ENCODE peak calls at places on chromosome 9, in nine cellular contexts. H is brain microvascular endothelial cell; V is cardiac muscle cell; Q is astrocyte of the spinal cord; C is GM03348; K is epithelial cell of esophagus; U is C1 segment of cervical spinal cord; X is NCI-H1048; Z is stimulated activated CD8-positive, alpha-beta memory T cell treated with anti-CD3 and anti-CD28 coated beads, Interleukin-12 subunit alpha, Interleukin-12 subunit beta, amount 100 ng/mL, for 4 hours. R is an unnamed sample.

GRCh38 chr9:117464941-117465616 is 50.2 kb upstream of the ASTN2 start:
- DNase-seq in H (no peak), V (no peak), Q (no peak), C (no peak), K (no peak), U (peak; percentile 51), X (no peak), Z (no peak), R (no peak)

GRCh38 chr9:4844031-4844430 is 51.3 kb downstream of the RCL1 start:
- DNase-seq in H (no peak), V (no peak), Q (no peak), C (no peak), K (no peak), U (no peak), X (no peak), Z (no peak), R (no peak)

GRCh38 chr9:99092643-99093491 is 12.0 kb upstream of the TGFBR1 start:
- DNase-seq in H (no peak), V (no peak), Q (no peak), C (no peak), K (no peak), U (no peak), X (no peak), Z (no peak), R (no peak)

GRCh38 chr9:114246558-114246957 is 76.3 kb upstream of the ORM1 start:
- DNase-seq in H (no peak), V (no peak), Q (no peak), C (no peak), K (no peak), U (no peak), X (no peak), Z (no peak), R (no peak)

GRCh38 chr9:78437721-78438610 is 141.0 kb downstream of the PSAT1 start:
- DNase-seq in H (no peak), V (no peak), Q (no peak), C (no peak), K (no peak), U (no peak), X (no peak), Z (no peak), R (no peak)

GRCh38 chr9:116080561-116080960 is 73.0 kb upstream of the PAPPA start:
- DNase-seq in H (no peak), V (no peak), Q (no peak), C (no peak), K (no peak), U (no peak), X (no peak), Z (no peak), R (no peak)

GRCh38 chr9:92609142-92609500 is 60.8 kb downstream of the IPPK start:
- DNase-seq in H (no peak), V (peak; percentile 29), Q (no peak), C (peak; percentile 43), K (no peak), U (no peak), X (no peak), Z (no peak), R (no peak)

GRCh38 chr9:120186276-120186675 is 393.7 kb downstream of the CDK5RAP2 start:
- DNase-seq in H (no peak), V (no peak), Q (no peak), C (no peak), K (no peak), U (no peak), X (no peak), Z (no peak), R (no peak)

GRCh38 chr9:133763272-133764183 is 25.4 kb upstream of the SARDH start:
- DNase-seq in H (peak; percentile 18), V (peak; percentile 40), Q (peak; percentile 14), C (no peak), K (no peak), U (no peak), X (no peak), Z (no peak), R (no peak)

GRCh38 chr9:110255417-110256141 is 728 bp downstream of the TXN start:
- DNase-seq in H (peak; percentile 39), V (peak; percentile 49), Q (peak; percentile 43), C (peak; percentile 62), K (peak; percentile 65), U (peak; percentile 59), X (no peak), Z (peak; percentile 19), R (peak; percentile 77)

GRCh38 chr9:81182421-81182820 is 506.9 kb downstream of the TLE1 start:
- DNase-seq in H (peak; percentile 80), V (peak; percentile 25), Q (peak; percentile 78), C (no peak), K (peak; percentile 57), U (no peak), X (no peak), Z (no peak), R (no peak)

GRCh38 chr9:108296056-108296455 is 559.7 kb downstream of the ACTL7B start:
- DNase-seq in H (peak; percentile 53), V (peak; percentile 40), Q (peak; percentile 79), C (peak; percentile 63), K (peak; percentile 79), U (no peak), X (no peak), Z (no peak), R (no peak)

GRCh38 chr9:126558051-126558665 is 55.6 kb upstream of the LMX1B start:
- DNase-seq in H (peak; percentile 6), V (peak; percentile 54), Q (peak; percentile 30), C (peak; percentile 87), K (peak; percentile 63), U (no peak), X (no peak), Z (peak; percentile 35), R (peak; percentile 75)

GRCh38 chr9:123548749-123549545 is 192.9 kb downstream of the CRB2 start:
- DNase-seq in H (no peak), V (peak; percentile 44), Q (no peak), C (no peak), K (no peak), U (no peak), X (no peak), Z (no peak), R (no peak)

GRCh38 chr9:133990366-133991210 is 1.5 kb downstream of the VAV2 start:
- DNase-seq in H (peak; percentile 51), V (peak; percentile 70), Q (peak; percentile 81), C (peak; percentile 85), K (peak; percentile 68), U (no peak), X (no peak), Z (no peak), R (peak; percentile 67)

GRCh38 chr9:120723547-120723946 is 9.3 kb upstream of the MEGF9 start:
- DNase-seq in H (peak; percentile 52), V (peak; percentile 87), Q (peak; percentile 72), C (peak; percentile 49), K (no peak), U (no peak), X (no peak), Z (no peak), R (no peak)

GRCh38 chr9:7173139-7173538 is 415.4 kb downstream of the KDM4C start:
- DNase-seq in H (no peak), V (no peak), Q (no peak), C (no peak), K (no peak), U (no peak), X (no peak), Z (no peak), R (no peak)

GRCh38 chr9:136700959-136701664 is 11.3 kb upstream of the DIPK1B start:
- DNase-seq in H (no peak), V (no peak), Q (no peak), C (no peak), K (peak; percentile 38), U (no peak), X (no peak), Z (peak; percentile 21), R (no peak)

GRCh38 chr9:78357165-78357873 is 60.4 kb downstream of the PSAT1 start:
- DNase-seq in H (no peak), V (no peak), Q (no peak), C (no peak), K (no peak), U (no peak), X (no peak), Z (no peak), R (no peak)

GRCh38 chr9:114836769-114837168 is 30.9 kb upstream of the TNFSF15 start:
- DNase-seq in H (no peak), V (no peak), Q (no peak), C (no peak), K (peak; percentile 19), U (no peak), X (no peak), Z (no peak), R (no peak)

GRCh38 chr9:20788526-20789421 is 104.7 kb downstream of the FOCAD start:
- DNase-seq in H (no peak), V (peak; percentile 58), Q (no peak), C (no peak), K (no peak), U (no peak), X (no peak), Z (no peak), R (no peak)

GRCh38 chr9:34566191-34566849 is 23.2 kb downstream of the CNTFR start:
- DNase-seq in H (no peak), V (no peak), Q (no peak), C (no peak), K (no peak), U (no peak), X (no peak), Z (no peak), R (no peak)

GRCh38 chr9:129026442-129027223 is 1.5 kb downstream of the SH3GLB2 start:
- DNase-seq in H (no peak), V (no peak), Q (peak; percentile 27), C (no peak), K (peak; percentile 46), U (no peak), X (no peak), Z (no peak), R (peak; percentile 92)

GRCh38 chr9:136668983-136669790 is 6.5 kb downstream of the EGFL7 start:
- DNase-seq in H (no peak), V (peak; percentile 33), Q (no peak), C (no peak), K (peak; percentile 37), U (no peak), X (no peak), Z (no peak), R (peak; percentile 39)

GRCh38 chr9:86168256-86168655 is 68.9 kb upstream of the GOLM1 start:
- DNase-seq in H (no peak), V (no peak), Q (no peak), C (no peak), K (no peak), U (no peak), X (no peak), Z (no peak), R (no peak)

GRCh38 chr9:93263334-93264229 is 79.6 kb downstream of the WNK2 start:
- DNase-seq in H (no peak), V (no peak), Q (no peak), C (peak; percentile 7), K (no peak), U (no peak), X (no peak), Z (no peak), R (no peak)

GRCh38 chr9:5971740-5972139 is 43.7 kb downstream of the RANBP6 start:
- DNase-seq in H (no peak), V (peak; percentile 20), Q (peak; percentile 21), C (peak; percentile 29), K (peak; percentile 40), U (no peak), X (no peak), Z (no peak), R (no peak)

GRCh38 chr9:93452710-93453046 is 703 bp downstream of the FAM120AOS start:
- DNase-seq in H (no peak), V (no peak), Q (no peak), C (peak; percentile 8), K (peak; percentile 22), U (peak; percentile 37), X (no peak), Z (no peak), R (peak; percentile 36)

GRCh38 chr9:127473932-127474331 is 22.6 kb downstream of the LRSAM1 start:
- DNase-seq in H (no peak), V (no peak), Q (no peak), C (no peak), K (no peak), U (no peak), X (no peak), Z (no peak), R (no peak)

GRCh38 chr9:133201424-133202144 is 7.5 kb downstream of the OBP2B start:
- DNase-seq in H (no peak), V (no peak), Q (no peak), C (no peak), K (no peak), U (no peak), X (no peak), Z (no peak), R (no peak)

GRCh38 chr9:77989909-77990308 is 41.7 kb downstream of the GNAQ start:
- DNase-seq in H (no peak), V (no peak), Q (no peak), C (no peak), K (no peak), U (no peak), X (no peak), Z (no peak), R (no peak)